ENCODE peak calls at places on chromosomes 6 and 20, in seven cellular contexts. C is MM.1S, E is nephron progenitor cell, O is ascending aorta, U is HT1080, J is ecto neural progenitor cell, R is GM03348. T is an unnamed sample.

GRCh38 chr6:45590225-45590624 is 212.5 kb upstream of the SUPT3H start:
- DNase-seq in R (peak), E (no peak), U (peak), C (no peak), O (no peak), J (no peak), T (no peak)

GRCh38 chr6:35258858-35259193 is 709 bp upstream of the ZNF76 start:
- DNase-seq in R (peak), C (no peak), O (peak), J (no peak), U (no peak), E (no peak), T (peak)

GRCh38 chr6:16717275-16717942 is 43.9 kb downstream of the ATXN1 start:
- DNase-seq in J (no peak), C (no peak), O (no peak), R (no peak), E (no peak), U (no peak), T (no peak)

GRCh38 chr20:45053441-45054351 is 47.2 kb downstream of the KCNS1 start:
- DNase-seq in J (no peak), U (no peak), E (no peak), R (no peak), O (no peak), C (no peak), T (no peak)

GRCh38 chr20:6055161-6055783 is 1.4 kb upstream of the LRRN4 start:
- DNase-seq in U (no peak), O (no peak), R (no peak), J (no peak), E (peak), C (no peak), T (no peak)

GRCh38 chr6:16498957-16499356 is 260.6 kb downstream of the GMPR start:
- DNase-seq in J (no peak), E (no peak), U (no peak), O (no peak), R (no peak), C (no peak), T (no peak)

GRCh38 chr6:112680076-112680475 is 332.9 kb downstream of the RFPL4B start:
- DNase-seq in J (no peak), O (no peak), U (no peak), C (no peak), R (peak), E (no peak), T (no peak)

GRCh38 chr6:43455034-43455747 is at the start of gene DLK2:
- DNase-seq in O (no peak), U (no peak), R (peak), J (peak), C (no peak), E (peak), T (peak)

GRCh38 chr6:157443066-157443800 is 62.2 kb downstream of the ZDHHC14 start:
- DNase-seq in R (peak), C (peak), U (peak), E (no peak), J (no peak), O (peak), T (no peak)

GRCh38 chr6:108798672-108799355 is 49.4 kb upstream of the ARMC2 start:
- DNase-seq in U (no peak), J (no peak), O (no peak), E (no peak), R (no peak), C (peak), T (no peak)

GRCh38 chr20:4573564-4574355 is 147.9 kb upstream of the PRND start:
- DNase-seq in J (no peak), O (no peak), C (no peak), R (peak), U (peak), E (no peak), T (no peak)

GRCh38 chr6:27591660-27592059 is 118.8 kb upstream of the ZNF184 start:
- DNase-seq in C (no peak), O (no peak), R (peak), U (peak), E (peak), J (no peak), T (no peak)

GRCh38 chr6:55758156-55758942 is 117.0 kb downstream of the BMP5 start:
- DNase-seq in O (no peak), E (no peak), R (peak), U (peak), C (no peak), J (no peak), T (no peak)

T was measured in GM19239.